ENCODE peak calls at places on chromosomes 16 and 17, in five cellular contexts. E, C, L, D and K are unnamed samples.
A peak's percentile ranks its signal among the peaks of the same experiment; 100 is the strongest.

GRCh38 chr16:88264641-88265285 is 118.0 kb upstream of the ZNF469 start:
- DNase-seq in E (peak; percentile 59), C (peak; percentile 95), L (peak; percentile 47), D (peak; percentile 56), K (no peak)

GRCh38 chr17:48555616-48556533 is 11.0 kb upstream of the HOXB2 start:
- DNase-seq in E (no peak), C (peak; percentile 26), L (no peak), D (peak; percentile 83), K (no peak)

GRCh38 chr16:75616541-75617010 is 6.5 kb downstream of the ADAT1 start:
- DNase-seq in E (no peak), C (no peak), L (no peak), D (no peak), K (no peak)

GRCh38 chr16:65666132-65666869 is 544.4 kb upstream of the CDH11 start:
- DNase-seq in E (no peak), C (no peak), L (no peak), D (no peak), K (no peak)

GRCh38 chr17:43468746-43469544 is 14.8 kb upstream of the DHX8 start:
- DNase-seq in E (peak; percentile 80), C (peak; percentile 94), L (no peak), D (no peak), K (no peak)

GRCh38 chr16:26491962-26492361 is 574.8 kb upstream of the C16orf82 start:
- DNase-seq in E (no peak), C (no peak), L (no peak), D (no peak), K (no peak)

GRCh38 chr16:23757116-23757515 is 2.3 kb downstream of the CHP2 start:
- DNase-seq in E (no peak), C (no peak), L (no peak), D (no peak), K (no peak)

GRCh38 chr16:78665373-78665772 is 565.9 kb downstream of the WWOX start:
- DNase-seq in E (no peak), C (no peak), L (no peak), D (no peak), K (no peak)

GRCh38 chr16:67162439-67163163 is 1.9 kb upstream of the HSF4 start:
- DNase-seq in E (no peak), C (no peak), L (no peak), D (no peak), K (no peak)
- TF ChIP-seq CTCF in E (no peak), C (no peak), L (no peak), D (no peak), K (no peak)

DNA sequence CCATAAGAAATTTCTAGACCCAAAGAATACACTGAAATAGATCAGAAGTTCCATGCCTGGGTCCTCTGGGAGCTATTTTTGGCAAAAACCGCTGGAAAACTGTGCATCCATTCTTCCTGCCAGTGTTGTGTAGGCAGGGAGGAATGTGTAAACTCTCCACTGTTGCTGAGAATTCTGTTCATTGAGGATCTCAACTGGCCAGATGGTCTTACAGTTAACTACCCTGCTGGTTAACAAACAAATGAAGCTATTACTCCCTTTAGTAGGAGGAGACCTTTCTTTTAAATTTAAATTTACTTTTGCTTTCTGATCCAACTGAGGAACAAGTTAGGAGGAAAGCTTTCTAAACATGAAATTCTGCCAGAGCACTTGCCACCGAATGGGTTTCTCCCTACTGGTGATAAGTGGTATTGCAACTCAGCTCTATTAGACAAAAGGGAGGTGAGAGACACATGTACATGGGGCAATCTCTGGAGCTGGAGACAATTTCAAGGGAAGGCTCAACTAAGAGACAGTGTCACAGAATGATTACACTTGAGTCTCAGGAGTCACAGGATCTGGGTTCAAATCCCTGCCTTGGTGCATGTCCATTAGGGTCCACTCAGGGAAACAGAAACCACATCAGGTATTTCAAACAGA is 37.6 kb downstream of the SOCS1 start:
- DNase-seq in E (no peak), C (peak; percentile 27), L (no peak), D (no peak), K (no peak)
- TF ChIP-seq CTCF in E (no peak), C (peak; percentile 73), L (peak; percentile 82), D (peak; percentile 6), K (peak; percentile 64)

GRCh38 chr17:40340327-40340726 is 24.2 kb downstream of the GJD3 start:
- DNase-seq in E (no peak), C (no peak), L (no peak), D (no peak), K (no peak)

GRCh38 chr17:40343126-40344119 is 21.1 kb downstream of the GJD3 start:
- DNase-seq in E (no peak), C (no peak), L (no peak), D (no peak), K (no peak)

GRCh38 chr17:40340880-40341807 is 23.4 kb downstream of the GJD3 start:
- DNase-seq in E (no peak), C (peak; percentile 74), L (peak; percentile 68), D (peak; percentile 92), K (peak; percentile 60)

GRCh38 chr17:40342575-40343058 is 21.9 kb downstream of the GJD3 start:
- DNase-seq in E (no peak), C (no peak), L (no peak), D (no peak), K (no peak)

GRCh38 chr17:40341808-40342574 is 22.5 kb downstream of the GJD3 start:
- DNase-seq in E (no peak), C (peak; percentile 60), L (peak; percentile 78), D (peak; percentile 89), K (no peak)
- TF ChIP-seq CTCF in E (no peak), C (no peak), L (no peak), D (no peak), K (no peak)

GRCh38 chr17:3036800-3037199 is 26.6 kb downstream of the OR1D5 start:
- DNase-seq in E (no peak), C (no peak), L (no peak), D (no peak), K (no peak)

GRCh38 chr17:3040882-3041281 is 22.5 kb downstream of the OR1D5 start:
- DNase-seq in E (no peak), C (no peak), L (no peak), D (no peak), K (no peak)

GRCh38 chr17:3039748-3040147 is 23.7 kb downstream of the OR1D5 start:
- DNase-seq in E (no peak), C (no peak), L (no peak), D (no peak), K (no peak)

GRCh38 chr17:3037259-3037658 is 26.1 kb downstream of the OR1D5 start:
- DNase-seq in E (no peak), C (no peak), L (no peak), D (no peak), K (no peak)

DNA sequence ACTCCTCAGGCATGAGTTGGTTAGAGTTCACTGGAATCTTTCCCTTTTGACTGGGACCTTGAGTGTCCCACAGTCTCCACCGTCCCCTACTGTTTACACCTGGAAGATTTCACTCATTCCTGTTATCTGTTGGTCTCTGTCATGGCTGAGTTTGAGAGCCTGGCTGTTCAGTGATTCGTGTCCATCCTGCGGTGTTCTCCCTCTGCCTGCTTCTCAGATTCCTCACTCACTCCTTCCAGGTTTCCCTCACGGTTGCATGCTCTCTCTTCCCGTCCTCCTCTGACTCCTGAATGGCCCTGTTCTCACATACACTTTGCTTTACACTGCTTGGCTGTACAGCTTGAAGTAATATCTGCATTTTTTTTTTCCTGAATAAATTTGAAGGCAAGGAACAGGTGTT is 24.5 kb downstream of the OR1D5 start:
- DNase-seq in E (no peak), C (no peak), L (no peak), D (no peak), K (no peak)
- TF ChIP-seq CTCF in E (no peak), C (no peak), L (no peak), D (no peak), K (no peak)

GRCh38 chr16:84735846-84736586 is 36.2 kb downstream of the USP10 start:
- DNase-seq in E (no peak), C (no peak), L (no peak), D (no peak), K (no peak)
- TF ChIP-seq CTCF in E (no peak), C (no peak), L (no peak), D (no peak), K (peak; percentile 19)

GRCh38 chr16:4273858-4274291 is 1.1 kb upstream of the TFAP4 start:
- DNase-seq in E (no peak), C (peak; percentile 47), L (no peak), D (peak; percentile 74), K (peak; percentile 40)
- TF ChIP-seq CTCF in E (peak; percentile 42), C (peak; percentile 9), L (no peak), D (peak; percentile 33), K (peak; percentile 69)

DNA sequence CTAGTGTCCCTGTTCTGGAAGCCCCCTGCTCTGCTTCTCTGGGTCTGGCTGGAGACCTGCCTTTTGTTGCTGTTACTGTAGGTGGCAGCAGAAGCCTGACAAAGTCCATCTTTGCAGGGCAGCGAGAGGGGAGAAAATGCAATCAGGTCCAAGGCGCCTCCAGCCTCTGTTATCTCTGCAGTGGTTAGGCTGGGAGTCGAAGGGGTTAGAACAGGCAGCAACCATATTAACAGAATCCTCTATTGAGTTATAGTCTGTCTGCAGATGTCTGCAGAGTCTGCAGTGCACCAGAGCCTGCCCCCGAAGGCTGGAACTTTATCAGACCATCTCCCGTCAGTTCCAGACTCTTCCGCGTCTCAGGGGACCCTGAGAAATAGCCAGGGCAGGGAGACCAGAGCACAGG is 404.9 kb upstream of the EEF2KMT start:
- DNase-seq in E (no peak), C (no peak), L (no peak), D (peak; percentile 11), K (peak; percentile 32)
- TF ChIP-seq CTCF in E (no peak), C (no peak), L (peak; percentile 22), D (peak; percentile 39), K (peak; percentile 72)

GRCh38 chr16:3115561-3115960 is 3.2 kb downstream of the ZNF205 start:
- DNase-seq in E (no peak), C (no peak), L (no peak), D (no peak), K (no peak)
- TF ChIP-seq CTCF in E (no peak), C (no peak), L (no peak), D (no peak), K (no peak)